ENCODE peak calls at places on chromosomes 1 and 21, in nine cellular contexts. Y is Peyer's patch, U is AG09319, X is endodermal cell, E is colonic mucosa, R is foreskin fibroblast, M is WTC11, G is astrocyte of the spinal cord, P is GM13976. N is an unnamed sample.

GRCh38 chr1:45583264-45583665 is 576 bp upstream of the NASP start:
- DNase-seq in Y (peak; percentile 92), U (peak; percentile 88), X (peak; percentile 97), E (peak; percentile 96), R (peak; percentile 99), M (peak; percentile 95), G (peak; percentile 97), P (peak; percentile 97), N (peak; percentile 89)

GRCh38 chr1:38744452-38745350 is 114.9 kb downstream of the RRAGC start:
- DNase-seq in Y (no peak), U (no peak), X (no peak), E (no peak), R (no peak), M (no peak), G (no peak), P (no peak), N (no peak)

GRCh38 chr1:159647616-159648015 is 60.0 kb downstream of the APCS start:
- DNase-seq in Y (no peak), U (no peak), X (no peak), E (no peak), R (no peak), M (no peak), G (no peak), P (no peak), N (no peak)

GRCh38 chr1:55421317-55421716 is 206.2 kb upstream of the USP24 start:
- DNase-seq in Y (no peak), U (no peak), X (no peak), E (no peak), R (peak; percentile 64), M (no peak), G (no peak), P (no peak), N (no peak)

GRCh38 chr1:150528196-150528595 is 12.6 kb downstream of the FALEC start:
- DNase-seq in Y (no peak), U (no peak), X (no peak), E (no peak), R (peak; percentile 78), M (no peak), G (peak; percentile 55), P (no peak), N (no peak)

GRCh38 chr1:175911138-175911537 is 167.7 kb upstream of the TNR start:
- DNase-seq in Y (no peak), U (no peak), X (no peak), E (no peak), R (no peak), M (no peak), G (no peak), P (no peak), N (no peak)

GRCh38 chr1:33347650-33347992 is 26.7 kb upstream of the A3GALT2 start:
- DNase-seq in Y (no peak), U (no peak), X (no peak), E (peak; percentile 61), R (peak; percentile 87), M (no peak), G (no peak), P (no peak), N (no peak)

GRCh38 chr1:202805886-202806511 is 2.2 kb downstream of the KDM5B start:
- DNase-seq in Y (no peak), U (no peak), X (no peak), E (no peak), R (peak; percentile 31), M (no peak), G (peak; percentile 37), P (no peak), N (no peak)

GRCh38 chr1:7289694-7290093 is 481.4 kb upstream of the VAMP3 start:
- DNase-seq in Y (no peak), U (no peak), X (peak; percentile 16), E (no peak), R (no peak), M (no peak), G (no peak), P (no peak), N (no peak)

GRCh38 chr1:45340816-45341215 is 576 bp upstream of the MUTYH start:
- DNase-seq in Y (no peak), U (no peak), X (no peak), E (no peak), R (peak; percentile 33), M (no peak), G (no peak), P (no peak), N (no peak)

GRCh38 chr21:38721055-38721454 is 84.7 kb upstream of the ETS2 start:
- DNase-seq in Y (no peak), U (no peak), X (peak; percentile 62), E (no peak), R (no peak), M (peak; percentile 19), G (no peak), P (no peak), N (no peak)

GRCh38 chr1:189597083-189597482 is 880.6 kb downstream of the BRINP3 start:
- DNase-seq in Y (no peak), U (no peak), X (no peak), E (no peak), R (no peak), M (no peak), G (no peak), P (no peak), N (no peak)

DNA sequence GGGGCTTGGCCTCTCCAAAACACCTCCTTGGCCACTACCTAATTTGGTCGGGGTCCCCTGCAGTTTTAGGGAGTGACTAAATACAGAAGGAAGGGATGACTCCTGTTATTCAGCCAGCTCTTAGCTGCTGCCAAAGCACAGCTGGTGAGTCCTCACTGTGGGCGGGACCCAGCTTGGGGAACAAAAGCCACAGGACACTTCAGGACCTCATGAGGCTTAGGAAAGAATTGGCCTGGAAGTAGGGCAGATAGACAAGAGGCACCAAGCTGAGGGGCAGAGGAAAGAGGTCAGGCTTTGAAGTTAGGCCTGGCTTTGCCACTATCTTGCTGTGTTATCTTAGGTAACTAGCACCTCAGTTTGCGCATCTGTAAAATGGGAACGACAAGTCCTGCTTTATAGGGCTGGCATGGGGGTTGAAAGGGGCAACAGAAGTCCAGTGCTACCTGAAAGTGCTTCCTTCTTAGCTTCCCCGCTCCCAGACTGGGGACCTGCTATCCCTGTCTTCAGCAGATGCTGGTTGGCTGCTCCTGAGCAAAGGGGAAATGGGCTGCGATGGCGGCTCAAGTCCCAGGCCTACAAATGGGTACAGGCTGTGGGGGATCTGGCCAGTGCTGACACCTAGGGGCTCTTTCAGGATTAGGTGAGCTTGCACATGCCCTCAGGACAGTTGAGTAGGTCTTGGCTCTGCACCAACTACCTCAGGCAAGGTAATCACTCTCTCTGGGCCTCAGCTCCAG is 15.7 kb downstream of the IFI6 start:
- DNase-seq in Y (no peak), U (no peak), X (peak; percentile 93), E (peak; percentile 40), R (peak; percentile 89), M (peak; percentile 70), G (peak; percentile 83), P (no peak), N (no peak)
- TF ChIP-seq CTCF in Y (no peak), U (no peak), X (peak; percentile 34), E (no peak), R (no peak), M (no peak), G (no peak), P (no peak), N (no peak)

DNA sequence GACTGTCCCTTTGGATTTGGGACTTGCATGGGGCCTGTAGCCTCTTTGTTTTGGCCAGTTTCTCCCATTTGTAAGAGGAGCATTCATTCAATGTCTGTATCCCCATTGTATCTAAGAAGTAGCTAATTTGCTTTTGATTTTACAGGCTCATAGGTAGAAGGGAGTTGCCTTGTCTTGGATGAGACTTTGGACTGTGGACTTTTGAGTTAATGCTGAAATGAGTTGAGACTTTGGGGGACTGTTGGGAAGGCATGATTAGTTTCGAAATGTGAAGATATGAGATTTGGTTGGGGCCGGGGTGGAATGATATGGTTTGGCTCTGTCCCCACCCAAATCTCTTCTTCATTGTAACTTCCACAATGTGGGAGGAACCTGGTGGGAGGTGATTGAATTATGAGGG is 151.7 kb downstream of the PRDM2 start:
- DNase-seq in Y (no peak), U (no peak), X (no peak), E (no peak), R (no peak), M (no peak), G (no peak), P (no peak), N (no peak)
- TF ChIP-seq CTCF in Y (no peak), U (no peak), X (no peak), E (no peak), R (no peak), M (no peak), G (no peak), P (no peak), N (no peak)

GRCh38 chr1:58250587-58250948 is 296.0 kb downstream of the OMA1 start:
- DNase-seq in Y (no peak), U (no peak), X (no peak), E (no peak), R (no peak), M (no peak), G (no peak), P (no peak), N (no peak)
- TF ChIP-seq CTCF in Y (no peak), U (no peak), X (no peak), E (no peak), R (no peak), M (no peak), G (no peak), P (no peak), N (no peak)

GRCh38 chr1:245537992-245538391 is 383.2 kb downstream of the KIF26B start:
- DNase-seq in Y (no peak), U (no peak), X (peak; percentile 43), E (no peak), R (peak; percentile 14), M (no peak), G (peak; percentile 23), P (no peak), N (no peak)

GRCh38 chr1:245544236-245544635 is 389.5 kb downstream of the KIF26B start:
- DNase-seq in Y (no peak), U (no peak), X (no peak), E (no peak), R (no peak), M (no peak), G (no peak), P (no peak), N (no peak)

GRCh38 chr1:245542365-245542764 is 387.6 kb downstream of the KIF26B start:
- DNase-seq in Y (no peak), U (no peak), X (peak; percentile 10), E (no peak), R (no peak), M (no peak), G (no peak), P (no peak), N (no peak)

GRCh38 chr1:245538671-245539070 is 383.9 kb downstream of the KIF26B start:
- DNase-seq in Y (no peak), U (no peak), X (no peak), E (no peak), R (no peak), M (no peak), G (no peak), P (no peak), N (no peak)

GRCh38 chr1:245541389-245541788 is 386.6 kb downstream of the KIF26B start:
- DNase-seq in Y (no peak), U (no peak), X (no peak), E (no peak), R (no peak), M (no peak), G (no peak), P (no peak), N (no peak)
- TF ChIP-seq CTCF in Y (no peak), U (no peak), X (no peak), E (no peak), R (no peak), M (no peak), G (no peak), P (no peak), N (no peak)

N was measured in natural killer cell.